ENCODE peak calls at places on chromosome 4, in eight cellular contexts. Y is OCI-LY7, V is neural progenitor cell, K is SK-N-SH, X is GM23248, P is GM23338, D is PC-3, M is MM.1S. L is an unnamed sample.

GRCh38 chr4:118032691-118033090 is 1.6 kb upstream of the NDST3 start:
- DNase-seq in Y (no peak), V (no peak), K (peak), X (no peak), P (peak), D (peak), M (no peak), L (peak)

GRCh38 chr4:140681201-140681600 is 75.0 kb downstream of the TBC1D9 start:
- DNase-seq in Y (no peak), V (no peak), K (no peak), X (no peak), P (no peak), D (no peak), M (no peak), L (no peak)

GRCh38 chr4:138392751-138393308 is 150.7 kb upstream of the SLC7A11 start:
- DNase-seq in Y (no peak), V (no peak), K (no peak), X (no peak), P (no peak), D (no peak), M (no peak), L (no peak)

GRCh38 chr4:170979736-170980135 is 833.5 kb upstream of the GALNTL6 start:
- DNase-seq in Y (no peak), V (no peak), K (no peak), X (no peak), P (no peak), D (no peak), M (no peak), L (peak)

GRCh38 chr4:146049802-146050201 is 111.2 kb upstream of the ZNF827 start:
- DNase-seq in Y (peak), V (no peak), K (no peak), X (no peak), P (no peak), D (no peak), M (peak), L (no peak)

GRCh38 chr4:17809667-17810066 is 890 bp downstream of the DCAF16 start:
- DNase-seq in Y (peak), V (no peak), K (no peak), X (peak), P (no peak), D (no peak), M (no peak), L (no peak)

GRCh38 chr4:176360446-176360845 is 40.7 kb downstream of the SPCS3 start:
- DNase-seq in Y (no peak), V (no peak), K (no peak), X (peak), P (no peak), D (peak), M (no peak), L (no peak)

GRCh38 chr4:139735381-139736256 is 70.0 kb downstream of the MGST2 start:
- DNase-seq in Y (no peak), V (peak), K (peak), X (peak), P (peak), D (no peak), M (no peak), L (peak)

GRCh38 chr4:124334119-124334518 is 378.4 kb downstream of the ANKRD50 start:
- DNase-seq in Y (peak), V (peak), K (peak), X (peak), P (peak), D (peak), M (peak), L (peak)

GRCh38 chr4:101081695-101082369 is 265.5 kb downstream of the PPP3CA start:
- DNase-seq in Y (no peak), V (no peak), K (no peak), X (no peak), P (no peak), D (no peak), M (no peak), L (no peak)

GRCh38 chr4:155529197-155529596 is 137.5 kb upstream of the GUCY1A1 start:
- DNase-seq in Y (no peak), V (peak), K (peak), X (peak), P (peak), D (peak), M (peak), L (no peak)

GRCh38 chr4:86543080-86543479 is 51.0 kb upstream of the PTPN13 start:
- DNase-seq in Y (no peak), V (peak), K (no peak), X (no peak), P (no peak), D (no peak), M (no peak), L (no peak)

GRCh38 chr4:56288663-56289062 is 98.6 kb downstream of the AASDH start:
- DNase-seq in Y (no peak), V (no peak), K (no peak), X (no peak), P (no peak), D (peak), M (no peak), L (no peak)

GRCh38 chr4:153084249-153084648 is 120.0 kb upstream of the TRIM2 start:
- DNase-seq in Y (no peak), V (no peak), K (no peak), X (no peak), P (no peak), D (no peak), M (no peak), L (no peak)

GRCh38 chr4:187128226-187128625 is 404.6 kb upstream of the FAT1 start:
- DNase-seq in Y (no peak), V (no peak), K (no peak), X (peak), P (no peak), D (peak), M (no peak), L (no peak)

GRCh38 chr4:6441202-6441582 is 31.2 kb downstream of the PPP2R2C start:
- DNase-seq in Y (no peak), V (no peak), K (no peak), X (no peak), P (no peak), D (no peak), M (no peak), L (no peak)

GRCh38 chr4:74181225-74181624 is 23.3 kb downstream of the MTHFD2L start:
- DNase-seq in Y (no peak), V (no peak), K (no peak), X (peak), P (no peak), D (peak), M (no peak), L (no peak)

GRCh38 chr4:169493164-169493524 is 119.2 kb downstream of the NEK1 start:
- DNase-seq in Y (no peak), V (no peak), K (no peak), X (no peak), P (no peak), D (no peak), M (no peak), L (no peak)

GRCh38 chr4:110049951-110050925 is 137.6 kb downstream of the EGF start:
- DNase-seq in Y (peak), V (peak), K (peak), X (peak), P (peak), D (peak), M (peak), L (peak)

GRCh38 chr4:145436793-145437192 is 44.9 kb upstream of the SMAD1 start:
- DNase-seq in Y (no peak), V (no peak), K (no peak), X (no peak), P (peak), D (peak), M (no peak), L (no peak)

GRCh38 chr4:147735413-147736301 is 3.8 kb downstream of the ARHGAP10 start:
- DNase-seq in Y (no peak), V (no peak), K (no peak), X (peak), P (no peak), D (peak), M (peak), L (no peak)
- TF ChIP-seq EZH2phosphoT487 in Y (no peak), V (no peak), K (no peak), X (no peak), P (no peak), D (no peak), M (no peak), L (no peak)

DNA sequence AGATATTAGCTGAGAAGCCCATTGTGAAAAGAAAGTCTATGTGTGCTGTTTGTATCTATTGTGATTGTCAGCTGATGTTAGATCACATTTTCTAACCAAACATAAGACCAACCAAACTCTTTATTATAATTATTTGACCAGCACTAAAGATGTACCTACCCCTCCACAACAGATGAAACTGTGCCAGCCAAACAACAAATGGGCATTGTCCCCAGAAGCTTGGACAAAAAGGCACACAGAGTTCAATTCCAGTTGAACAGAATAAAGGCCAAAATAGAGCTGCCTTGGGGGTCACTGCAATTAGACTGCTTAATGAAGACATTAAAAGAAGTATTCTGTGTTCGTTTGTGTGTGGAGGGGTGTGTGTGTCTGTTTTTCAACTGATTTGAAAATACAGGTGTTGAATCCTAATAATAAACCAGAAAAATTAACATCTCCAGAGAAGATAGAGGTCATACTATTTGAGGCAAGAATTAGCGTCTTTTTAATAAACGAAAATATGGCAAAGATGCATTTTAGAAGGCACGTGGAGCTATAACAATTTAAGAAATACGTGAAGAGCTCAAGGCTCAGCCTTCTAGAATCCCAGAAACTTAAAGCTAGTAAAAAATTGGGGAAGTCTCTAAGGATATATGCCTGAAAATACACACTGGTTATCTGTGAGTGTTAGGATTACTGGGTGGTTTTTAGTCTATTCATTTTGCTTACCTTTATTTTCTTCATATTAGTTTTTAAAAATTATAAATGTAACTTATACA is 2.2 kb downstream of the SPP1 start:
- DNase-seq in Y (no peak), V (no peak), K (no peak), X (no peak), P (no peak), D (no peak), M (no peak), L (no peak)
- H3K4me2 ChIP-seq in Y (no peak), V (no peak), K (no peak), X (no peak), P (no peak), D (no peak), M (no peak), L (no peak)

DNA sequence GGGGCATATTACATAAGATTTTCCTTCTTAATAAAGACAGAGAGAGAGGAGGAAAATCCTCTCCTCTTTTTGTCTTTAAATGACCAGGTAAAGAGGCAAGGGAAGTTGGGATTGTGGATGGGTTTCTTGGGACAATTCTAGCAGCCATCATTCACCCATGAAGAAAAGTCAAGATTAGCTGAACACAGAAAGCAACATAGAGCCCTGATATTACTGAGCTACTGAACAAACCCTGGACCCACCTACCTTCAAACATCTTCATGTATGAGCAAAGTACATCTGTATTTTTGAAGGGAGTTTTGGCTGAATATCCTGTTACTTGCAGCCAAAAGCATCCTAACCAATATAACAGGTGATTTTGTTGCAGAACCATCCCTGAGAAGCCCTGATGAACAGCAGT is 2.5 kb downstream of the SLC9B2 start:
- DNase-seq in Y (peak), V (no peak), K (no peak), X (no peak), P (no peak), D (no peak), M (no peak), L (no peak)
- TF ChIP-seq EZH2phosphoT487 in Y (no peak), V (no peak), K (no peak), X (no peak), P (no peak), D (no peak), M (no peak), L (no peak)

GRCh38 chr4:87838207-87838606 is 5.4 kb downstream of the MEPE start:
- DNase-seq in Y (no peak), V (peak), K (no peak), X (peak), P (peak), D (peak), M (no peak), L (no peak)
- H3K4me2 ChIP-seq in Y (no peak), V (no peak), K (no peak), X (no peak), P (no peak), D (no peak), M (no peak), L (no peak)

DNA sequence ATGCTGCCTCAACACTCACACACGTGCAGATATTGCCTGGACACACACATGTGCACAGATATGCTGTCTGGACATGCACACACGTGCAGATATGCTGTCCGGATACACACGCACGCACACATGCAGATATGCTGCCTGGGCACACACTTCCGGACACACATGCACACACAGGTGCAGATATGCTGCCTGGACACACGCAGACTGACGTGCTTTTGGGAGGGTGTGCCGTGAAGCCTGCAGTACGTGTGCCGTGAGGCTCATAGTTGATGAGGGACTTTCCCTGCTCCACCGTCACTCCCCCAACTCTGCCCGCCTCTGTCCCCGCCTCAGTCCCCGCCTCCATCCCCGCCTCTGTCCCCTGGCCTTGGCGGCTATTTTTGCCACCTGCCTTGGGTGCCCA is 14.7 kb downstream of the FGFRL1 start:
- DNase-seq in Y (peak), V (no peak), K (peak), X (no peak), P (no peak), D (peak), M (no peak), L (no peak)
- TF ChIP-seq EZH2phosphoT487 in Y (no peak), V (no peak), K (no peak), X (no peak), P (no peak), D (no peak), M (no peak), L (no peak)

GRCh38 chr4:113637823-113638691 is 123.5 kb downstream of the CAMK2D start:
- DNase-seq in Y (peak), V (peak), K (no peak), X (no peak), P (no peak), D (no peak), M (no peak), L (no peak)

GRCh38 chr4:113643505-113643904 is 118.0 kb downstream of the CAMK2D start:
- DNase-seq in Y (no peak), V (no peak), K (no peak), X (no peak), P (no peak), D (no peak), M (no peak), L (no peak)

GRCh38 chr4:113644398-113644797 is 117.1 kb downstream of the CAMK2D start:
- DNase-seq in Y (no peak), V (no peak), K (no peak), X (no peak), P (no peak), D (no peak), M (no peak), L (no peak)

GRCh38 chr4:113639311-113639710 is 122.2 kb downstream of the CAMK2D start:
- DNase-seq in Y (peak), V (no peak), K (no peak), X (no peak), P (no peak), D (no peak), M (no peak), L (no peak)

GRCh38 chr4:113641025-113641431 is 120.5 kb downstream of the CAMK2D start:
- DNase-seq in Y (peak), V (no peak), K (no peak), X (no peak), P (no peak), D (no peak), M (peak), L (peak)
- H3K4me2 ChIP-seq in Y (peak), V (no peak), K (no peak), X (no peak), P (peak), D (no peak), M (no peak), L (peak)

GRCh38 chr4:183751081-183751480 is 92.0 kb downstream of the TRAPPC11 start:
- DNase-seq in Y (no peak), V (no peak), K (no peak), X (no peak), P (no peak), D (peak), M (no peak), L (no peak)

GRCh38 chr4:183746305-183747229 is 87.5 kb downstream of the TRAPPC11 start:
- DNase-seq in Y (no peak), V (no peak), K (no peak), X (peak), P (no peak), D (peak), M (no peak), L (no peak)

GRCh38 chr4:183747380-183747779 is 88.3 kb downstream of the TRAPPC11 start:
- DNase-seq in Y (no peak), V (no peak), K (no peak), X (no peak), P (no peak), D (no peak), M (no peak), L (no peak)

DNA sequence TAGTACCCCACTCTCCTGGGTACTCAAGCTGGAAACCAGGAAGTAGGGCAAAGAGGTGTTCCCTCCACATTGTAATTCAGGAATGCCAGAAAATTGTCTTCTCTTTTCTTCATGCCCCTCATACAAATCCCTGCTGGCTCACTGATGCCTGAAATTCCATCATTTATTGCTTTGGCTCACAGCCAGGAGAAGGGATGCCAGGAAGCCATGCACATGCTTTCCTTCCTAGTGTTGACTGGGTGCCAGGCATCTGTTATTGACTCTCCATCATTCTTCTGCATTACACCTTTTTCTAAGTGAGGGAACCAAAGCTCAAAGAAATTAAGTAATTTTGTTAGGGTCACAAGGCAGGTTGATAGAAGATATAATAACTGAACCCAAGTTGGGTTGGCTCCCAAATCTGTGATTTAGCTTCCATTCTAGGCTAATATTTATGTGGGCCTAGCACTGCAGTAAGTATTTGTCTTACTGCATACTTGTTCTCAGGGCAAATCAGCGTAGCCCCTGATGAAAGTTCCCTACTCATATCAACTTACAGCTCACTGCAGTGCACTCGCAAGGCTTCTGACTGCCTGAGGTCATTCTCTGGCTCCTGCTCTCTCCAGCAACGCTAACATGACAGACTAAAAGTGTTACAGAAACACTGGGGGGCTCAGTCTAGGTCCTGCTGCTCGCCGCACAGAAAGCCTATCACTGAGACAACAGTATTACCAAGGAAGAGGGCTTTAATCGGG is 89.0 kb downstream of the TRAPPC11 start:
- DNase-seq in Y (no peak), V (no peak), K (peak), X (no peak), P (no peak), D (peak), M (no peak), L (no peak)
- TF ChIP-seq EZH2phosphoT487 in Y (no peak), V (no peak), K (no peak), X (no peak), P (no peak), D (no peak), M (no peak), L (no peak)

GRCh38 chr4:52791936-52792335 is 40.7 kb upstream of the ERVMER34-1 start:
- DNase-seq in Y (no peak), V (no peak), K (no peak), X (no peak), P (no peak), D (no peak), M (no peak), L (peak)
- H3K4me2 ChIP-seq in Y (no peak), V (no peak), K (no peak), X (no peak), P (no peak), D (no peak), M (no peak), L (no peak)

GRCh38 chr4:38663021-38663800 is 788 bp upstream of the KLF3 start:
- DNase-seq in Y (peak), V (peak), K (no peak), X (peak), P (peak), D (no peak), M (no peak), L (no peak)

GRCh38 chr4:38665846-38666490 is 2.0 kb downstream of the KLF3 start:
- DNase-seq in Y (no peak), V (no peak), K (no peak), X (no peak), P (no peak), D (peak), M (no peak), L (no peak)

GRCh38 chr4:38663801-38664703 is at the start of gene KLF3:
- DNase-seq in Y (peak), V (peak), K (peak), X (peak), P (peak), D (peak), M (peak), L (peak)

GRCh38 chr4:38667005-38667771 is 3.2 kb downstream of the KLF3 start:
- DNase-seq in Y (peak), V (peak), K (peak), X (peak), P (peak), D (peak), M (peak), L (peak)

GRCh38 chr4:38664704-38665401 is 854 bp downstream of the KLF3 start:
- DNase-seq in Y (no peak), V (peak), K (peak), X (peak), P (peak), D (peak), M (peak), L (peak)
- TF ChIP-seq EZH2phosphoT487 in Y (no peak), V (no peak), K (no peak), X (no peak), P (no peak), D (no peak), M (no peak), L (no peak)

L was measured in hepatocyte.